ENCODE peak calls at places on chromosomes 16 and 17, in six cellular contexts. One of them, this sample, is unnamed.

GRCh38 chr16:67800252-67801046 is 5.9 kb downstream of the RANBP10 start:
- DNase-seq in AG04449: no peak
- DNase-seq in activated CD4-positive, alpha-beta T cell treated with anti-CD3 and anti-CD28 coated beads, Interleukin-2, amount 50 U/mL, for 4 hours: no peak
- DNase-seq in RPMI8226: no peak
- DNase-seq in NCI-H510A treated with DMSO at 0.1 percent for 48 hours: no peak
- DNase-seq in activated T-helper 1 cell treated with anti-CD3 and anti-CD28 coated beads, Interleukin-12 subunit alpha, Interleukin-12 subunit beta, Interleukin-2, Interleukin-4 antibody, amounts not matched to agents 30 ng/mL and 10 ng/mL and 1 ng/mL, durations not matched to agents 14 hours and 24 hours and 36 hours: no peak
- DNase-seq in this sample: no peak

GRCh38 chr16:27317738-27318398 is 4.1 kb downstream of the IL4R start:
- DNase-seq in AG04449: no peak
- DNase-seq in activated CD4-positive, alpha-beta T cell treated with anti-CD3 and anti-CD28 coated beads, Interleukin-2, amount 50 U/mL, for 4 hours: peak; percentile 46
- DNase-seq in RPMI8226: no peak
- DNase-seq in NCI-H510A treated with DMSO at 0.1 percent for 48 hours: no peak
- DNase-seq in activated T-helper 1 cell treated with anti-CD3 and anti-CD28 coated beads, Interleukin-12 subunit alpha, Interleukin-12 subunit beta, Interleukin-2, Interleukin-4 antibody, amounts not matched to agents 30 ng/mL and 10 ng/mL and 1 ng/mL, durations not matched to agents 14 hours and 24 hours and 36 hours: no peak
- DNase-seq in this sample: no peak

GRCh38 chr16:11679250-11679649 is 11.0 kb downstream of the SNN start:
- DNase-seq in AG04449: no peak
- DNase-seq in activated CD4-positive, alpha-beta T cell treated with anti-CD3 and anti-CD28 coated beads, Interleukin-2, amount 50 U/mL, for 4 hours: no peak
- DNase-seq in RPMI8226: peak; percentile 72
- DNase-seq in NCI-H510A treated with DMSO at 0.1 percent for 48 hours: no peak
- DNase-seq in activated T-helper 1 cell treated with anti-CD3 and anti-CD28 coated beads, Interleukin-12 subunit alpha, Interleukin-12 subunit beta, Interleukin-2, Interleukin-4 antibody, amounts not matched to agents 30 ng/mL and 10 ng/mL and 1 ng/mL, durations not matched to agents 14 hours and 24 hours and 36 hours: no peak
- DNase-seq in this sample: no peak

GRCh38 chr16:19817122-19817521 is 67.5 kb downstream of the GPRC5B start:
- DNase-seq in AG04449: no peak
- DNase-seq in activated CD4-positive, alpha-beta T cell treated with anti-CD3 and anti-CD28 coated beads, Interleukin-2, amount 50 U/mL, for 4 hours: no peak
- DNase-seq in RPMI8226: no peak
- DNase-seq in NCI-H510A treated with DMSO at 0.1 percent for 48 hours: no peak
- DNase-seq in activated T-helper 1 cell treated with anti-CD3 and anti-CD28 coated beads, Interleukin-12 subunit alpha, Interleukin-12 subunit beta, Interleukin-2, Interleukin-4 antibody, amounts not matched to agents 30 ng/mL and 10 ng/mL and 1 ng/mL, durations not matched to agents 14 hours and 24 hours and 36 hours: no peak
- DNase-seq in this sample: no peak

GRCh38 chr16:31367875-31368274 is 12.9 kb downstream of the ITGAX start:
- DNase-seq in AG04449: no peak
- DNase-seq in activated CD4-positive, alpha-beta T cell treated with anti-CD3 and anti-CD28 coated beads, Interleukin-2, amount 50 U/mL, for 4 hours: no peak
- DNase-seq in RPMI8226: no peak
- DNase-seq in NCI-H510A treated with DMSO at 0.1 percent for 48 hours: no peak
- DNase-seq in activated T-helper 1 cell treated with anti-CD3 and anti-CD28 coated beads, Interleukin-12 subunit alpha, Interleukin-12 subunit beta, Interleukin-2, Interleukin-4 antibody, amounts not matched to agents 30 ng/mL and 10 ng/mL and 1 ng/mL, durations not matched to agents 14 hours and 24 hours and 36 hours: no peak
- DNase-seq in this sample: no peak

GRCh38 chr16:84098939-84099338 is 17.8 kb downstream of the MBTPS1 start:
- DNase-seq in AG04449: no peak
- DNase-seq in activated CD4-positive, alpha-beta T cell treated with anti-CD3 and anti-CD28 coated beads, Interleukin-2, amount 50 U/mL, for 4 hours: no peak
- DNase-seq in RPMI8226: no peak
- DNase-seq in NCI-H510A treated with DMSO at 0.1 percent for 48 hours: no peak
- DNase-seq in activated T-helper 1 cell treated with anti-CD3 and anti-CD28 coated beads, Interleukin-12 subunit alpha, Interleukin-12 subunit beta, Interleukin-2, Interleukin-4 antibody, amounts not matched to agents 30 ng/mL and 10 ng/mL and 1 ng/mL, durations not matched to agents 14 hours and 24 hours and 36 hours: no peak
- DNase-seq in this sample: peak; percentile 31

GRCh38 chr16:88763502-88764053 is 21.4 kb downstream of the PIEZO1 start:
- DNase-seq in AG04449: no peak
- DNase-seq in activated CD4-positive, alpha-beta T cell treated with anti-CD3 and anti-CD28 coated beads, Interleukin-2, amount 50 U/mL, for 4 hours: no peak
- DNase-seq in RPMI8226: no peak
- DNase-seq in NCI-H510A treated with DMSO at 0.1 percent for 48 hours: no peak
- DNase-seq in activated T-helper 1 cell treated with anti-CD3 and anti-CD28 coated beads, Interleukin-12 subunit alpha, Interleukin-12 subunit beta, Interleukin-2, Interleukin-4 antibody, amounts not matched to agents 30 ng/mL and 10 ng/mL and 1 ng/mL, durations not matched to agents 14 hours and 24 hours and 36 hours: no peak
- DNase-seq in this sample: peak; percentile 74

GRCh38 chr17:58677204-58677880 is 14.5 kb downstream of the TEX14 start:
- DNase-seq in AG04449: peak; percentile 4
- DNase-seq in activated CD4-positive, alpha-beta T cell treated with anti-CD3 and anti-CD28 coated beads, Interleukin-2, amount 50 U/mL, for 4 hours: no peak
- DNase-seq in RPMI8226: no peak
- DNase-seq in NCI-H510A treated with DMSO at 0.1 percent for 48 hours: no peak
- DNase-seq in activated T-helper 1 cell treated with anti-CD3 and anti-CD28 coated beads, Interleukin-12 subunit alpha, Interleukin-12 subunit beta, Interleukin-2, Interleukin-4 antibody, amounts not matched to agents 30 ng/mL and 10 ng/mL and 1 ng/mL, durations not matched to agents 14 hours and 24 hours and 36 hours: no peak
- DNase-seq in this sample: no peak

GRCh38 chr17:39652635-39653315 is 12.4 kb upstream of the TCAP start:
- DNase-seq in AG04449: no peak
- DNase-seq in activated CD4-positive, alpha-beta T cell treated with anti-CD3 and anti-CD28 coated beads, Interleukin-2, amount 50 U/mL, for 4 hours: no peak
- DNase-seq in RPMI8226: no peak
- DNase-seq in NCI-H510A treated with DMSO at 0.1 percent for 48 hours: no peak
- DNase-seq in activated T-helper 1 cell treated with anti-CD3 and anti-CD28 coated beads, Interleukin-12 subunit alpha, Interleukin-12 subunit beta, Interleukin-2, Interleukin-4 antibody, amounts not matched to agents 30 ng/mL and 10 ng/mL and 1 ng/mL, durations not matched to agents 14 hours and 24 hours and 36 hours: no peak
- DNase-seq in this sample: no peak

GRCh38 chr16:67249178-67249759 is 490 bp downstream of the SLC9A5 start:
- DNase-seq in AG04449: no peak
- DNase-seq in activated CD4-positive, alpha-beta T cell treated with anti-CD3 and anti-CD28 coated beads, Interleukin-2, amount 50 U/mL, for 4 hours: no peak
- DNase-seq in RPMI8226: no peak
- DNase-seq in NCI-H510A treated with DMSO at 0.1 percent for 48 hours: no peak
- DNase-seq in activated T-helper 1 cell treated with anti-CD3 and anti-CD28 coated beads, Interleukin-12 subunit alpha, Interleukin-12 subunit beta, Interleukin-2, Interleukin-4 antibody, amounts not matched to agents 30 ng/mL and 10 ng/mL and 1 ng/mL, durations not matched to agents 14 hours and 24 hours and 36 hours: no peak
- DNase-seq in this sample: no peak

GRCh38 chr16:89920723-89921122 is 2.1 kb downstream of the MC1R start:
- DNase-seq in AG04449: no peak
- DNase-seq in activated CD4-positive, alpha-beta T cell treated with anti-CD3 and anti-CD28 coated beads, Interleukin-2, amount 50 U/mL, for 4 hours: no peak
- DNase-seq in RPMI8226: no peak
- DNase-seq in NCI-H510A treated with DMSO at 0.1 percent for 48 hours: no peak
- DNase-seq in activated T-helper 1 cell treated with anti-CD3 and anti-CD28 coated beads, Interleukin-12 subunit alpha, Interleukin-12 subunit beta, Interleukin-2, Interleukin-4 antibody, amounts not matched to agents 30 ng/mL and 10 ng/mL and 1 ng/mL, durations not matched to agents 14 hours and 24 hours and 36 hours: no peak
- DNase-seq in this sample: no peak

GRCh38 chr17:46003907-46004748 is 5.1 kb downstream of the STH start:
- DNase-seq in AG04449: no peak
- DNase-seq in activated CD4-positive, alpha-beta T cell treated with anti-CD3 and anti-CD28 coated beads, Interleukin-2, amount 50 U/mL, for 4 hours: no peak
- DNase-seq in RPMI8226: peak; percentile 34
- DNase-seq in NCI-H510A treated with DMSO at 0.1 percent for 48 hours: peak; percentile 8
- DNase-seq in activated T-helper 1 cell treated with anti-CD3 and anti-CD28 coated beads, Interleukin-12 subunit alpha, Interleukin-12 subunit beta, Interleukin-2, Interleukin-4 antibody, amounts not matched to agents 30 ng/mL and 10 ng/mL and 1 ng/mL, durations not matched to agents 14 hours and 24 hours and 36 hours: no peak
- DNase-seq in this sample: no peak

GRCh38 chr16:67174706-67175231 is 4.4 kb downstream of the NOL3 start:
- DNase-seq in AG04449: no peak
- DNase-seq in activated CD4-positive, alpha-beta T cell treated with anti-CD3 and anti-CD28 coated beads, Interleukin-2, amount 50 U/mL, for 4 hours: no peak
- DNase-seq in RPMI8226: no peak
- DNase-seq in NCI-H510A treated with DMSO at 0.1 percent for 48 hours: no peak
- DNase-seq in activated T-helper 1 cell treated with anti-CD3 and anti-CD28 coated beads, Interleukin-12 subunit alpha, Interleukin-12 subunit beta, Interleukin-2, Interleukin-4 antibody, amounts not matched to agents 30 ng/mL and 10 ng/mL and 1 ng/mL, durations not matched to agents 14 hours and 24 hours and 36 hours: no peak
- DNase-seq in this sample: no peak